ENCODE peak calls at places on chromosomes 12 and 14, in ten cellular contexts. V, B, P, M, E, J, O, Q, G and N are unnamed samples.

GRCh38 chr12:53969588-53970259 is 3.2 kb upstream of the HOXC11 start:
- DNase-seq in V (no peak), B (no peak), P (no peak), M (no peak), E (no peak), J (no peak), O (no peak), Q (no peak), G (no peak), N (no peak)

GRCh38 chr12:131091413-131091975 is 137.8 kb downstream of the ADGRD1 start:
- DNase-seq in V (peak; percentile 59), B (no peak), P (no peak), M (no peak), E (no peak), J (no peak), O (no peak), Q (no peak), G (no peak), N (no peak)

GRCh38 chr12:52815161-52815560 is 1.2 kb upstream of the KRT4 start:
- DNase-seq in V (no peak), B (no peak), P (no peak), M (no peak), E (no peak), J (no peak), O (no peak), Q (no peak), G (no peak), N (no peak)

GRCh38 chr14:100069161-100069800 is 4.1 kb downstream of the EVL start:
- DNase-seq in V (no peak), B (no peak), P (no peak), M (no peak), E (no peak), J (no peak), O (no peak), Q (no peak), G (no peak), N (no peak)

GRCh38 chr12:111519083-111519482 is 80.0 kb downstream of the ATXN2 start:
- DNase-seq in V (no peak), B (no peak), P (no peak), M (no peak), E (no peak), J (no peak), O (no peak), Q (no peak), G (no peak), N (no peak)

GRCh38 chr14:90109858-90110257 is 48.1 kb downstream of the KCNK13 start:
- DNase-seq in V (no peak), B (no peak), P (no peak), M (no peak), E (no peak), J (no peak), O (no peak), Q (no peak), G (no peak), N (no peak)

GRCh38 chr14:75428230-75429104 is 645 bp downstream of the JDP2 start:
- DNase-seq in V (peak; percentile 84), B (peak; percentile 32), P (peak; percentile 64), M (peak; percentile 75), E (no peak), J (no peak), O (no peak), Q (no peak), G (peak; percentile 60), N (peak; percentile 33)

GRCh38 chr14:68779761-68780323 is 13.0 kb downstream of the ZFP36L1 start:
- DNase-seq in V (no peak), B (peak; percentile 97), P (no peak), M (no peak), E (peak; percentile 49), J (no peak), O (no peak), Q (no peak), G (peak; percentile 87), N (no peak)

GRCh38 chr12:102061096-102061555 is 665 bp downstream of the WASHC3 start:
- DNase-seq in V (no peak), B (no peak), P (no peak), M (no peak), E (peak; percentile 25), J (no peak), O (no peak), Q (no peak), G (peak; percentile 24), N (no peak)

GRCh38 chr14:91249841-91250616 is 5.5 kb upstream of the GPR68 start:
- DNase-seq in V (no peak), B (peak; percentile 79), P (no peak), M (no peak), E (no peak), J (no peak), O (no peak), Q (peak; percentile 33), G (peak; percentile 36), N (no peak)

GRCh38 chr12:53098354-53098981 is 1.0 kb downstream of the IGFBP6 start:
- DNase-seq in V (peak; percentile 87), B (peak; percentile 84), P (no peak), M (peak; percentile 76), E (no peak), J (no peak), O (peak; percentile 40), Q (no peak), G (no peak), N (no peak)

GRCh38 chr14:52729585-52729924 is 411 bp upstream of the STYX start:
- DNase-seq in V (no peak), B (no peak), P (no peak), M (no peak), E (no peak), J (no peak), O (no peak), Q (no peak), G (no peak), N (no peak)

GRCh38 chr14:45621731-45622130 is 368.7 kb upstream of the MIS18BP1 start:
- DNase-seq in V (no peak), B (no peak), P (no peak), M (no peak), E (no peak), J (no peak), O (no peak), Q (no peak), G (no peak), N (no peak)

GRCh38 chr12:132279184-132279889 is 50.1 kb downstream of the GALNT9 start:
- DNase-seq in V (no peak), B (no peak), P (peak; percentile 50), M (no peak), E (no peak), J (no peak), O (no peak), Q (no peak), G (peak; percentile 42), N (no peak)

GRCh38 chr12:26810330-26810729 is 22.7 kb downstream of the ITPR2 start:
- DNase-seq in V (peak; percentile 87), B (peak; percentile 91), P (peak; percentile 56), M (peak; percentile 68), E (no peak), J (no peak), O (peak; percentile 15), Q (no peak), G (peak; percentile 15), N (no peak)

GRCh38 chr14:100981808-100982207 is 78.3 kb upstream of the RTL1 start:
- DNase-seq in V (no peak), B (peak; percentile 78), P (no peak), M (no peak), E (no peak), J (no peak), O (no peak), Q (no peak), G (no peak), N (no peak)

GRCh38 chr12:129901256-129901655 is 2.6 kb downstream of the TMEM132D start:
- DNase-seq in V (no peak), B (peak; percentile 79), P (no peak), M (no peak), E (no peak), J (no peak), O (no peak), Q (no peak), G (peak; percentile 25), N (no peak)

GRCh38 chr12:3336606-3337311 is 154.2 kb upstream of the PRMT8 start:
- DNase-seq in V (peak; percentile 50), B (peak; percentile 62), P (no peak), M (no peak), E (no peak), J (no peak), O (no peak), Q (no peak), G (no peak), N (no peak)

GRCh38 chr14:70724061-70724596 is 82.4 kb downstream of the TTC9 start:
- DNase-seq in V (no peak), B (no peak), P (no peak), M (no peak), E (no peak), J (no peak), O (no peak), Q (no peak), G (no peak), N (no peak)